ENCODE peak calls at places on chromosomes 3 and 15, in ten cellular contexts. N, T, O, K, I, H, F, S, B and Z are unnamed samples.
A peak's percentile ranks its signal among the peaks of the same experiment; 100 is the strongest.

GRCh38 chr3:158794936-158795518 is 6.8 kb upstream of the MFSD1 start:
- DNase-seq in N (peak; percentile 67), T (no peak), O (no peak), K (peak; percentile 41), I (no peak), H (peak; percentile 63), F (peak; percentile 54), S (peak; percentile 63), B (no peak), Z (no peak)

GRCh38 chr15:27899583-27900295 is 199.4 kb downstream of the OCA2 start:
- DNase-seq in N (no peak), T (no peak), O (no peak), K (peak; percentile 21), I (no peak), H (peak; percentile 61), F (no peak), S (no peak), B (no peak), Z (peak; percentile 40)

GRCh38 chr15:28264166-28264565 is 57.8 kb downstream of the HERC2 start:
- DNase-seq in N (no peak), T (no peak), O (no peak), K (no peak), I (no peak), H (no peak), F (no peak), S (no peak), B (no peak), Z (no peak)

GRCh38 chr15:85542895-85543331 is 162.5 kb downstream of the AKAP13 start:
- DNase-seq in N (peak; percentile 7), T (no peak), O (no peak), K (no peak), I (no peak), H (no peak), F (no peak), S (no peak), B (no peak), Z (no peak)

GRCh38 chr15:94008101-94009080 is 223.0 kb upstream of the MCTP2 start:
- DNase-seq in N (no peak), T (no peak), O (no peak), K (peak; percentile 11), I (no peak), H (no peak), F (no peak), S (no peak), B (no peak), Z (no peak)

GRCh38 chr15:28178290-28178689 is 79.2 kb upstream of the OCA2 start:
- DNase-seq in N (no peak), T (no peak), O (no peak), K (no peak), I (no peak), H (no peak), F (no peak), S (peak; percentile 22), B (no peak), Z (no peak)

GRCh38 chr3:23874359-23875120 is 42.2 kb downstream of the NKIRAS1 start:
- DNase-seq in N (peak; percentile 88), T (no peak), O (no peak), K (no peak), I (no peak), H (no peak), F (no peak), S (peak; percentile 63), B (no peak), Z (no peak)

GRCh38 chr15:76840830-76841460 is 64.2 kb downstream of the SCAPER start:
- DNase-seq in N (peak; percentile 75), T (no peak), O (no peak), K (peak; percentile 27), I (no peak), H (peak; percentile 33), F (peak; percentile 37), S (peak; percentile 68), B (no peak), Z (no peak)

DNA sequence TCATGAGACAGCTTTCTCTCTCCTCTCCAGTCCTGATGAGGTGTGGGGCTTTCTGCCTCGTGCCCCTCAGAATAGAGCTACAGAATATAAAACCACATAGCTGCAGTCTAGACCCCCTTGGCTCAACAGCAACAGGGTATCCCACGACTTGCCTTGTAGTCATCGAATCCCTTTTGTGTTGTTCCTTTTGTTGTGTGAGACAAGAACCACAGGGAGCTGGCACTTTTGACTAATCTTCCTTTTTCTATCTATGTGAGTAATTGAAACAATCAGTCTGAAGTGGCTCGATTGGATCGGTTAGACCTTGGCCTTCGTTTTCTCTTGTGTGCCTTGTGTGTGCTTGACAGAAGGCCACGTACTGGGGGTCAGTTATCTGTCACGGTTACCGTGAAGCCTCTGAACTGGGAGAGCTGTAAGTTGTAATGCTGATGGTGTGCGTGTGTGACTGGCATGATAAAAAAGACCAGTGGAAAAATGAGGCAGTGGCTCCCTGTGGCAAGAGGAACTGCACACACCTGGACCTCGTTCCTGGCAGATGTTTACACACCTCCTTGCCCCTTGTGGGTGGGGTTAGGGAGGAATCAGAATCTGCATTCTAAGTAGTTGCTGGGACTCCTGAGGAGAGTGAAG is 23.2 kb upstream of the IQCF6 start:
- DNase-seq in N (no peak), T (no peak), O (no peak), K (peak; percentile 99), I (no peak), H (peak; percentile 23), F (no peak), S (no peak), B (no peak), Z (no peak)
- H3K27ac ChIP-seq in N (no peak overlapping the region), T (no peak overlapping the region), O (no peak overlapping the region), K (peak overlapping the region; percentile 85), I (no peak overlapping the region), H (no peak overlapping the region), F (no peak overlapping the region), S (peak overlapping the region; percentile 35), B (no peak overlapping the region), Z (no peak overlapping the region)

GRCh38 chr3:188052966-188053340 is 101.0 kb upstream of the LPP start:
- DNase-seq in N (no peak), T (no peak), O (no peak), K (no peak), I (no peak), H (no peak), F (no peak), S (peak; percentile 16), B (no peak), Z (no peak)
- H3K27ac ChIP-seq in N (no peak overlapping the region), T (peak overlapping the region; percentile 76), O (peak overlapping the region; percentile 94), K (no peak overlapping the region), I (peak overlapping the region; percentile 21), H (no peak overlapping the region), F (peak overlapping the region; percentile 54), S (no peak overlapping the region), B (no peak overlapping the region), Z (no peak overlapping the region)

GRCh38 chr3:52070724-52071621 is 14.6 kb upstream of the DUSP7 start:
- DNase-seq in N (no peak), T (no peak), O (peak; percentile 87), K (no peak), I (peak; percentile 70), H (no peak), F (no peak), S (no peak), B (no peak), Z (no peak)
- H3K27ac ChIP-seq in N (no peak overlapping the region), T (peak overlapping the region; percentile 10), O (peak overlapping the region; percentile 80), K (no peak overlapping the region), I (peak overlapping the region; percentile 76), H (no peak overlapping the region), F (peak overlapping the region; percentile 96), S (no peak overlapping the region), B (no peak overlapping the region), Z (no peak overlapping the region)

DNA sequence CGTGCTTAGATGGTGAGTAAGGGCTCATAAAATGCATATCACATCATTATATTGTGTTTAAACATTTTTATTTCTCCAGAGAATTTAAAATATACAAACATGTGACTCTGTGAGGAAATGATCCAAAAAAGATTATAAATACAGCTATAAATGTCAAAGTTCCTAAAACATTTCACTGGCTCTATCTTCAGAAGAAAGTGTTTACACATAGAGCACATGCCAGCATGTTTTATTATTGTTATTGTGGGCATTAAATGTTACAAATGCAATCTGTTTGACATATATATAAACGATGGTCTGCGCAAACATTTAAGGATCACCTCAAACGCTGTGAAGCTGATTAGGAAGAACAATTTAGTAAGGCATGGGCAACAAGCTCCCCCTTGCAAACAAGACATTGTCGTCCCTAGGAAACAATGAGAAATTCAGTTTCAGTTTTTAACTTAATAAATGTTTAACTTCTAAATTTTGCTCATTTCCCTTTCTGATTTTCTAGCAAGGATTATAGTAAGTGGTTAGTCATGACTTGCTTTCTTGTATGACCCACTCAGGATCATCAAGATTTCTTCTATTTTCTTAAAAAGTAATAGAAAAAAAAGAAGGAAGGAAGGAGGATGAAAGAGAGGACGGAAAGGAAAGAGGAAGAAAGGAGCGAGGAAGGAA is 207.5 kb downstream of the SATB1 start:
- DNase-seq in N (no peak), T (no peak), O (no peak), K (no peak), I (no peak), H (no peak), F (no peak), S (no peak), B (no peak), Z (no peak)
- H3K27ac ChIP-seq in N (no peak overlapping the region), T (no peak overlapping the region), O (no peak overlapping the region), K (no peak overlapping the region), I (no peak overlapping the region), H (no peak overlapping the region), F (no peak overlapping the region), S (no peak overlapping the region), B (no peak overlapping the region), Z (no peak overlapping the region)

DNA sequence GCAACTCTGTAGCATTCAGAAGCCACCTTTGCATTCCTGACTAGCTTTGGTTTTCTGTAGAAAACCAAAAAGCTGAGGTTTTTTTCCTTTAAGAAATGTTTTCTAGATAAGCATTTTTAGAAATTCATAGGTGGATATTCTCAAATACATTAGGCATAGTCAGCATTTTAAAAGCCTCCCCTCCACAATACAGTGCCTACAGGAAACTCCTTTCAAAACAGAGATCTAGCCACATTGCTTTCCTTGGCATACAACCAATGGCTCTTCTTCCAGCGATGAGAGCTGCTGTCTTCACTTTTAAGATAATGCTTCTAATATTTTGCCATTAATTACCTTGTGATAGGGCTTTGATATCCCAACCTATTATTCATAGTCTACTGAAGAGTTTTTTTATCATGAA is 14.3 kb downstream of the PSMD6 start:
- DNase-seq in N (no peak), T (no peak), O (no peak), K (no peak), I (no peak), H (no peak), F (no peak), S (peak; percentile 41), B (no peak), Z (no peak)
- H3K27ac ChIP-seq in N (no peak overlapping the region), T (no peak overlapping the region), O (peak overlapping the region; percentile 42), K (no peak overlapping the region), I (no peak overlapping the region), H (no peak overlapping the region), F (no peak overlapping the region), S (no peak overlapping the region), B (no peak overlapping the region), Z (no peak overlapping the region)

GRCh38 chr3:196444495-196444894 is 12.3 kb upstream of the UBXN7 start:
- DNase-seq in N (no peak), T (no peak), O (no peak), K (no peak), I (no peak), H (no peak), F (no peak), S (no peak), B (no peak), Z (no peak)
- H3K27ac ChIP-seq in N (no peak overlapping the region), T (no peak overlapping the region), O (no peak overlapping the region), K (no peak overlapping the region), I (no peak overlapping the region), H (no peak overlapping the region), F (no peak overlapping the region), S (no peak overlapping the region), B (no peak overlapping the region), Z (no peak overlapping the region)